ENCODE peak calls at places on chromosome 3, in ten cellular contexts. P, Z, V, U, X, K, Q, H, F and I are unnamed samples.

GRCh38 chr3:124381565-124382333 is 348.5 kb upstream of the UMPS start:
- DNase-seq in P (no peak), Z (no peak), V (no peak), U (no peak), X (no peak), K (no peak), Q (no peak), H (no peak), F (no peak), I (no peak)

GRCh38 chr3:180615954-180616353 is 14.0 kb downstream of the TTC14 start:
- DNase-seq in P (no peak), Z (no peak), V (no peak), U (no peak), X (no peak), K (no peak), Q (no peak), H (no peak), F (no peak), I (no peak)

GRCh38 chr3:105823149-105823866 is 45.5 kb downstream of the CBLB start:
- DNase-seq in P (no peak), Z (no peak), V (peak), U (no peak), X (no peak), K (no peak), Q (no peak), H (no peak), F (no peak), I (no peak)

GRCh38 chr3:14127516-14128161 is 2.8 kb downstream of the TMEM43 start:
- DNase-seq in P (no peak), Z (no peak), V (no peak), U (no peak), X (no peak), K (no peak), Q (no peak), H (no peak), F (no peak), I (no peak)

GRCh38 chr3:87733671-87734367 is 325.0 kb downstream of the CGGBP1 start:
- DNase-seq in P (no peak), Z (no peak), V (no peak), U (peak), X (peak), K (no peak), Q (no peak), H (no peak), F (no peak), I (no peak)

GRCh38 chr3:116391296-116392201 is 53.7 kb downstream of the LSAMP start:
- DNase-seq in P (no peak), Z (no peak), V (no peak), U (no peak), X (no peak), K (no peak), Q (no peak), H (no peak), F (no peak), I (no peak)

GRCh38 chr3:105417538-105418289 is 51.0 kb downstream of the ALCAM start:
- DNase-seq in P (no peak), Z (no peak), V (no peak), U (no peak), X (no peak), K (no peak), Q (no peak), H (no peak), F (no peak), I (no peak)

GRCh38 chr3:67458406-67458805 is 196.0 kb downstream of the SUCLG2 start:
- DNase-seq in P (no peak), Z (no peak), V (no peak), U (no peak), X (no peak), K (no peak), Q (no peak), H (no peak), F (no peak), I (no peak)

GRCh38 chr3:15331606-15332404 is 581 bp downstream of the SH3BP5 start:
- DNase-seq in P (no peak), Z (no peak), V (no peak), U (peak), X (peak), K (peak), Q (peak), H (peak), F (no peak), I (peak)

GRCh38 chr3:29281265-29282228 is 676 bp downstream of the RBMS3 start:
- DNase-seq in P (no peak), Z (no peak), V (no peak), U (no peak), X (no peak), K (peak), Q (peak), H (peak), F (no peak), I (no peak)

GRCh38 chr3:65342084-65342683 is 654.4 kb upstream of the ADAMTS9 start:
- DNase-seq in P (peak), Z (no peak), V (peak), U (peak), X (peak), K (peak), Q (no peak), H (peak), F (peak), I (peak)

GRCh38 chr3:62708642-62709041 is 166.6 kb downstream of the CADPS start:
- DNase-seq in P (no peak), Z (no peak), V (no peak), U (no peak), X (no peak), K (no peak), Q (no peak), H (peak), F (no peak), I (no peak)

GRCh38 chr3:107184375-107184774 is 192.9 kb upstream of the CCDC54 start:
- DNase-seq in P (no peak), Z (no peak), V (no peak), U (no peak), X (no peak), K (no peak), Q (no peak), H (no peak), F (no peak), I (no peak)

GRCh38 chr3:64878372-64878771 is 190.6 kb upstream of the ADAMTS9 start:
- DNase-seq in P (no peak), Z (no peak), V (no peak), U (no peak), X (no peak), K (no peak), Q (no peak), H (no peak), F (no peak), I (no peak)

GRCh38 chr3:156471431-156471830 is 83.5 kb downstream of the SSR3 start:
- DNase-seq in P (no peak), Z (no peak), V (no peak), U (no peak), X (no peak), K (peak), Q (no peak), H (no peak), F (no peak), I (no peak)

GRCh38 chr3:38210141-38210757 is 44.9 kb downstream of the OXSR1 start:
- DNase-seq in P (no peak), Z (no peak), V (no peak), U (no peak), X (no peak), K (no peak), Q (no peak), H (no peak), F (no peak), I (no peak)

GRCh38 chr3:16370872-16371740 is 106.1 kb downstream of the OXNAD1 start:
- DNase-seq in P (no peak), Z (no peak), V (no peak), U (no peak), X (no peak), K (no peak), Q (no peak), H (peak), F (no peak), I (no peak)

GRCh38 chr3:50138266-50139230 is 16.6 kb upstream of the SEMA3F start:
- DNase-seq in P (peak), Z (no peak), V (no peak), U (no peak), X (no peak), K (no peak), Q (no peak), H (peak), F (no peak), I (no peak)

GRCh38 chr3:172213168-172213567 is 173.8 kb downstream of the FNDC3B start:
- DNase-seq in P (no peak), Z (no peak), V (no peak), U (no peak), X (no peak), K (no peak), Q (no peak), H (no peak), F (no peak), I (no peak)

GRCh38 chr3:127003175-127003555 is 20.2 kb downstream of the PLXNA1 start:
- DNase-seq in P (no peak), Z (no peak), V (no peak), U (no peak), X (no peak), K (no peak), Q (no peak), H (no peak), F (no peak), I (no peak)

GRCh38 chr3:127959873-127960272 is 44.8 kb downstream of the KBTBD12 start:
- DNase-seq in P (peak), Z (no peak), V (no peak), U (peak), X (no peak), K (peak), Q (no peak), H (peak), F (peak), I (no peak)

GRCh38 chr3:126293370-126294082 is 63.7 kb downstream of the KLF15 start:
- DNase-seq in P (no peak), Z (no peak), V (no peak), U (no peak), X (no peak), K (no peak), Q (peak), H (peak), F (no peak), I (no peak)

GRCh38 chr3:64559658-64560057 is 128.1 kb downstream of the ADAMTS9 start:
- DNase-seq in P (no peak), Z (no peak), V (no peak), U (no peak), X (no peak), K (no peak), Q (no peak), H (no peak), F (no peak), I (no peak)

GRCh38 chr3:171614318-171614967 is 154.2 kb upstream of the TNIK start:
- DNase-seq in P (peak), Z (no peak), V (no peak), U (no peak), X (no peak), K (no peak), Q (no peak), H (peak), F (peak), I (no peak)

GRCh38 chr3:127709320-127710060 is 36.7 kb downstream of the ABTB1 start:
- DNase-seq in P (no peak), Z (no peak), V (no peak), U (peak), X (no peak), K (peak), Q (peak), H (no peak), F (no peak), I (peak)

GRCh38 chr3:143352850-143353550 is 233.4 kb downstream of the CHST2 start:
- DNase-seq in P (no peak), Z (no peak), V (no peak), U (no peak), X (no peak), K (no peak), Q (no peak), H (no peak), F (no peak), I (no peak)

GRCh38 chr3:61182648-61183047 is 68.6 kb downstream of the FHIT start:
- DNase-seq in P (no peak), Z (no peak), V (no peak), U (no peak), X (no peak), K (no peak), Q (no peak), H (no peak), F (no peak), I (no peak)

GRCh38 chr3:53092942-53093341 is 37.3 kb downstream of the RFT1 start:
- DNase-seq in P (no peak), Z (no peak), V (no peak), U (no peak), X (no peak), K (no peak), Q (no peak), H (no peak), F (peak), I (no peak)

GRCh38 chr3:176795897-176796296 is 401.4 kb downstream of the TBL1XR1 start:
- DNase-seq in P (no peak), Z (no peak), V (no peak), U (no peak), X (no peak), K (no peak), Q (no peak), H (no peak), F (no peak), I (no peak)

GRCh38 chr3:106877632-106878031 is 499.6 kb upstream of the CCDC54 start:
- DNase-seq in P (no peak), Z (no peak), V (no peak), U (no peak), X (no peak), K (no peak), Q (no peak), H (no peak), F (no peak), I (no peak)

GRCh38 chr3:46976326-46977190 is at the start of gene CCDC12:
- DNase-seq in P (peak), Z (peak), V (peak), U (peak), X (peak), K (peak), Q (peak), H (peak), F (peak), I (peak)
- TF ChIP-seq POLR2A in P (peak), Z (no peak), V (no peak), U (peak), X (peak), K (peak), Q (peak), H (no peak), F (peak), I (peak)

GRCh38 chr3:41202834-41203345 is 3.6 kb downstream of the CTNNB1 start:
- DNase-seq in P (no peak), Z (no peak), V (no peak), U (no peak), X (no peak), K (no peak), Q (no peak), H (peak), F (peak), I (no peak)
- H3K27ac ChIP-seq in P (no peak), Z (peak), V (no peak), U (peak), X (peak), K (no peak), Q (peak), H (peak), F (no peak), I (no peak)

GRCh38 chr3:181930105-181930504 is 218.4 kb downstream of the SOX2 start:
- DNase-seq in P (no peak), Z (no peak), V (no peak), U (no peak), X (no peak), K (no peak), Q (no peak), H (no peak), F (no peak), I (no peak)

GRCh38 chr3:181936774-181937173 is 225.0 kb downstream of the SOX2 start:
- DNase-seq in P (no peak), Z (no peak), V (no peak), U (no peak), X (no peak), K (no peak), Q (no peak), H (no peak), F (no peak), I (no peak)

GRCh38 chr3:181933052-181933618 is 221.4 kb downstream of the SOX2 start:
- DNase-seq in P (no peak), Z (no peak), V (no peak), U (no peak), X (no peak), K (no peak), Q (no peak), H (no peak), F (no peak), I (no peak)

GRCh38 chr3:181935915-181936314 is 224.2 kb downstream of the SOX2 start:
- DNase-seq in P (no peak), Z (no peak), V (no peak), U (no peak), X (no peak), K (no peak), Q (no peak), H (no peak), F (no peak), I (no peak)

DNA sequence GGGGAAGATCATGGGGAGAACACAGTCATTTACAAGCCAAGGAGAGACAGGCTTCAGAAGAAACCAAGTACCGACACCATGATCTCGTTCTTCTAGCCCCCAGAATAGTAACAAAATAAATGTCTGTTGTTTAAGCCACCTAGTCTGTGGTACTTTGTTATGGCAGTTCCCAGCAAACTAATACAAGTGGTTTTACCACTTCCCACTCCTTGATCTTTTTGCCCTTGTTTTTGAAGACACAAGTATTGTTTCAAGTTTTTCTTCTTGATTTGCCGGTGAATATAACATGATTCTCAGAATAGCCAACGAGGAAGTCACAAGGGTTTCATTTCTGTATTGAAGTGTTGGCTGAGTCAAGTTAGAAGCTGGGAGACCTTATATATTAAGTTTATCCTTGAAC is 220.3 kb downstream of the SOX2 start:
- DNase-seq in P (no peak), Z (no peak), V (no peak), U (no peak), X (no peak), K (no peak), Q (no peak), H (no peak), F (no peak), I (no peak)
- H3K4me3 ChIP-seq in P (no peak), Z (no peak), V (no peak), U (no peak), X (no peak), K (no peak), Q (no peak), H (no peak), F (no peak), I (no peak)

GRCh38 chr3:129314757-129315385 is 36.2 kb downstream of the HMCES start:
- DNase-seq in P (peak), Z (no peak), V (peak), U (peak), X (peak), K (peak), Q (peak), H (peak), F (peak), I (peak)
- TF ChIP-seq POLR2A in P (peak), Z (no peak), V (peak), U (peak), X (peak), K (no peak), Q (no peak), H (no peak), F (no peak), I (no peak)

GRCh38 chr3:118936811-118937210 is 97.8 kb downstream of the IGSF11 start:
- DNase-seq in P (no peak), Z (no peak), V (no peak), U (no peak), X (no peak), K (no peak), Q (no peak), H (no peak), F (no peak), I (no peak)
- H3K27ac ChIP-seq in P (no peak), Z (no peak), V (no peak), U (no peak), X (no peak), K (no peak), Q (no peak), H (no peak), F (no peak), I (no peak)